ENCODE peak calls at places on chromosome 5, in eight cellular contexts. One of them, this sample, is unnamed.

GRCh38 chr5:152237531-152237930 is 167.5 kb downstream of the NMUR2 start:
- DNase-seq in fibroblast of lung: no peak
- DNase-seq in hepatocyte: no peak
- DNase-seq in Panc1: no peak
- DNase-seq in lower leg skin: no peak
- DNase-seq in colonic mucosa: no peak
- DNase-seq in astrocyte of the spinal cord: no peak
- DNase-seq in endodermal cell: no peak
- DNase-seq in this sample: no peak

GRCh38 chr5:73625905-73626811 is at the start of gene ARHGEF28:
- DNase-seq in Panc1: no peak
- DNase-seq in hepatocyte: peak
- DNase-seq in fibroblast of lung: peak
- DNase-seq in astrocyte of the spinal cord: peak
- DNase-seq in lower leg skin: no peak
- DNase-seq in colonic mucosa: peak
- DNase-seq in endodermal cell: peak
- DNase-seq in this sample: no peak

GRCh38 chr5:173547579-173547978 is 68.9 kb downstream of the BOD1 start:
- DNase-seq in colonic mucosa: no peak
- DNase-seq in endodermal cell: no peak
- DNase-seq in hepatocyte: no peak
- DNase-seq in lower leg skin: no peak
- DNase-seq in Panc1: no peak
- DNase-seq in astrocyte of the spinal cord: peak
- DNase-seq in fibroblast of lung: peak
- DNase-seq in this sample: peak

GRCh38 chr5:68405026-68405684 is 189.6 kb downstream of the PIK3R1 start:
- DNase-seq in lower leg skin: no peak
- DNase-seq in fibroblast of lung: peak
- DNase-seq in Panc1: no peak
- DNase-seq in astrocyte of the spinal cord: no peak
- DNase-seq in colonic mucosa: peak
- DNase-seq in endodermal cell: no peak
- DNase-seq in hepatocyte: peak
- DNase-seq in this sample: peak

GRCh38 chr5:39599721-39600431 is 175.1 kb upstream of the DAB2 start:
- DNase-seq in lower leg skin: no peak
- DNase-seq in endodermal cell: no peak
- DNase-seq in astrocyte of the spinal cord: peak
- DNase-seq in colonic mucosa: no peak
- DNase-seq in Panc1: no peak
- DNase-seq in fibroblast of lung: peak
- DNase-seq in hepatocyte: peak
- DNase-seq in this sample: no peak

GRCh38 chr5:118552731-118553360 is 435.5 kb downstream of the DTWD2 start:
- DNase-seq in astrocyte of the spinal cord: no peak
- DNase-seq in hepatocyte: no peak
- DNase-seq in fibroblast of lung: no peak
- DNase-seq in lower leg skin: no peak
- DNase-seq in colonic mucosa: no peak
- DNase-seq in Panc1: no peak
- DNase-seq in endodermal cell: no peak
- DNase-seq in this sample: no peak

GRCh38 chr5:127055880-127056653 is 17.2 kb downstream of the C5orf63 start:
- DNase-seq in lower leg skin: no peak
- DNase-seq in Panc1: no peak
- DNase-seq in endodermal cell: no peak
- DNase-seq in colonic mucosa: no peak
- DNase-seq in fibroblast of lung: no peak
- DNase-seq in astrocyte of the spinal cord: no peak
- DNase-seq in hepatocyte: no peak
- DNase-seq in this sample: no peak

GRCh38 chr5:100826133-100826532 is 76.9 kb downstream of the ST8SIA4 start:
- DNase-seq in colonic mucosa: no peak
- DNase-seq in astrocyte of the spinal cord: no peak
- DNase-seq in fibroblast of lung: no peak
- DNase-seq in hepatocyte: no peak
- DNase-seq in endodermal cell: no peak
- DNase-seq in Panc1: no peak
- DNase-seq in lower leg skin: no peak
- DNase-seq in this sample: no peak

GRCh38 chr5:172881691-172882370 is 47.8 kb downstream of the ERGIC1 start:
- DNase-seq in endodermal cell: no peak
- DNase-seq in fibroblast of lung: peak
- DNase-seq in Panc1: no peak
- DNase-seq in lower leg skin: no peak
- DNase-seq in colonic mucosa: no peak
- DNase-seq in astrocyte of the spinal cord: peak
- DNase-seq in hepatocyte: no peak
- DNase-seq in this sample: no peak

GRCh38 chr5:115857621-115858349 is 16.1 kb downstream of the AP3S1 start:
- DNase-seq in hepatocyte: no peak
- DNase-seq in endodermal cell: no peak
- DNase-seq in lower leg skin: no peak
- DNase-seq in astrocyte of the spinal cord: peak
- DNase-seq in fibroblast of lung: peak
- DNase-seq in colonic mucosa: no peak
- DNase-seq in Panc1: no peak
- DNase-seq in this sample: no peak

GRCh38 chr5:126920291-126920690 is 110.1 kb downstream of the MARCHF3 start:
- DNase-seq in hepatocyte: no peak
- DNase-seq in Panc1: no peak
- DNase-seq in astrocyte of the spinal cord: peak
- DNase-seq in colonic mucosa: no peak
- DNase-seq in fibroblast of lung: peak
- DNase-seq in endodermal cell: no peak
- DNase-seq in lower leg skin: no peak
- DNase-seq in this sample: no peak

GRCh38 chr5:155316310-155316709 is 302.8 kb downstream of the KIF4B start:
- DNase-seq in fibroblast of lung: no peak
- DNase-seq in endodermal cell: no peak
- DNase-seq in hepatocyte: no peak
- DNase-seq in colonic mucosa: no peak
- DNase-seq in lower leg skin: no peak
- DNase-seq in Panc1: no peak
- DNase-seq in astrocyte of the spinal cord: no peak
- DNase-seq in this sample: no peak

GRCh38 chr5:6746244-6746643 is 33.0 kb downstream of the TENT4A start:
- DNase-seq in astrocyte of the spinal cord: no peak
- DNase-seq in Panc1: no peak
- DNase-seq in fibroblast of lung: no peak
- DNase-seq in hepatocyte: no peak
- DNase-seq in endodermal cell: no peak
- DNase-seq in colonic mucosa: no peak
- DNase-seq in lower leg skin: peak
- DNase-seq in this sample: no peak

GRCh38 chr5:68240196-68240595 is 24.6 kb downstream of the PIK3R1 start:
- DNase-seq in fibroblast of lung: no peak
- DNase-seq in astrocyte of the spinal cord: peak
- DNase-seq in hepatocyte: no peak
- DNase-seq in colonic mucosa: no peak
- DNase-seq in Panc1: no peak
- DNase-seq in endodermal cell: no peak
- DNase-seq in lower leg skin: no peak
- DNase-seq in this sample: no peak

GRCh38 chr5:41875121-41875520 is 4.9 kb upstream of the OXCT1 start:
- DNase-seq in Panc1: no peak
- DNase-seq in hepatocyte: no peak
- DNase-seq in fibroblast of lung: no peak
- DNase-seq in lower leg skin: no peak
- DNase-seq in astrocyte of the spinal cord: no peak
- DNase-seq in colonic mucosa: no peak
- DNase-seq in endodermal cell: no peak
- DNase-seq in this sample: no peak

GRCh38 chr5:19104963-19105362 is 883.0 kb downstream of the CDH18 start:
- DNase-seq in fibroblast of lung: no peak
- DNase-seq in hepatocyte: no peak
- DNase-seq in Panc1: no peak
- DNase-seq in colonic mucosa: no peak
- DNase-seq in astrocyte of the spinal cord: no peak
- DNase-seq in endodermal cell: no peak
- DNase-seq in lower leg skin: no peak
- DNase-seq in this sample: no peak

GRCh38 chr5:124072570-124072969 is 560.6 kb downstream of the CSNK1G3 start:
- DNase-seq in lower leg skin: no peak
- DNase-seq in endodermal cell: no peak
- DNase-seq in astrocyte of the spinal cord: no peak
- DNase-seq in hepatocyte: no peak
- DNase-seq in colonic mucosa: no peak
- DNase-seq in fibroblast of lung: no peak
- DNase-seq in Panc1: no peak
- DNase-seq in this sample: no peak

GRCh38 chr5:168314735-168315411 is 23.4 kb downstream of the WWC1 start:
- DNase-seq in fibroblast of lung: peak
- DNase-seq in Panc1: peak
- DNase-seq in hepatocyte: peak
- DNase-seq in lower leg skin: no peak
- DNase-seq in astrocyte of the spinal cord: peak
- DNase-seq in colonic mucosa: peak
- DNase-seq in endodermal cell: peak
- DNase-seq in this sample: peak

GRCh38 chr5:142960309-142960696 is 190.1 kb downstream of the ARHGAP26 start:
- DNase-seq in endodermal cell: no peak
- DNase-seq in lower leg skin: no peak
- DNase-seq in hepatocyte: no peak
- DNase-seq in Panc1: peak
- DNase-seq in fibroblast of lung: peak
- DNase-seq in astrocyte of the spinal cord: peak
- DNase-seq in colonic mucosa: no peak
- DNase-seq in this sample: no peak

GRCh38 chr5:28249771-28250415 is 1211.5 kb upstream of the CDH9 start:
- DNase-seq in hepatocyte: peak
- DNase-seq in colonic mucosa: no peak
- DNase-seq in fibroblast of lung: peak
- DNase-seq in lower leg skin: no peak
- DNase-seq in Panc1: no peak
- DNase-seq in astrocyte of the spinal cord: no peak
- DNase-seq in endodermal cell: no peak
- DNase-seq in this sample: peak

GRCh38 chr5:138132543-138132942 is 6.7 kb downstream of the NME5 start:
- DNase-seq in lower leg skin: no peak
- DNase-seq in colonic mucosa: no peak
- DNase-seq in fibroblast of lung: no peak
- DNase-seq in endodermal cell: no peak
- DNase-seq in Panc1: no peak
- DNase-seq in astrocyte of the spinal cord: no peak
- DNase-seq in hepatocyte: no peak
- DNase-seq in this sample: no peak
- H3K4me3 ChIP-seq in lower leg skin: no peak
- H3K4me3 ChIP-seq in colonic mucosa: no peak
- H3K4me3 ChIP-seq in fibroblast of lung: no peak
- H3K4me3 ChIP-seq in endodermal cell: no peak
- H3K4me3 ChIP-seq in Panc1: peak
- H3K4me3 ChIP-seq in astrocyte of the spinal cord: no peak
- H3K4me3 ChIP-seq in hepatocyte: no peak
- H3K4me3 ChIP-seq in this sample: no peak

DNA sequence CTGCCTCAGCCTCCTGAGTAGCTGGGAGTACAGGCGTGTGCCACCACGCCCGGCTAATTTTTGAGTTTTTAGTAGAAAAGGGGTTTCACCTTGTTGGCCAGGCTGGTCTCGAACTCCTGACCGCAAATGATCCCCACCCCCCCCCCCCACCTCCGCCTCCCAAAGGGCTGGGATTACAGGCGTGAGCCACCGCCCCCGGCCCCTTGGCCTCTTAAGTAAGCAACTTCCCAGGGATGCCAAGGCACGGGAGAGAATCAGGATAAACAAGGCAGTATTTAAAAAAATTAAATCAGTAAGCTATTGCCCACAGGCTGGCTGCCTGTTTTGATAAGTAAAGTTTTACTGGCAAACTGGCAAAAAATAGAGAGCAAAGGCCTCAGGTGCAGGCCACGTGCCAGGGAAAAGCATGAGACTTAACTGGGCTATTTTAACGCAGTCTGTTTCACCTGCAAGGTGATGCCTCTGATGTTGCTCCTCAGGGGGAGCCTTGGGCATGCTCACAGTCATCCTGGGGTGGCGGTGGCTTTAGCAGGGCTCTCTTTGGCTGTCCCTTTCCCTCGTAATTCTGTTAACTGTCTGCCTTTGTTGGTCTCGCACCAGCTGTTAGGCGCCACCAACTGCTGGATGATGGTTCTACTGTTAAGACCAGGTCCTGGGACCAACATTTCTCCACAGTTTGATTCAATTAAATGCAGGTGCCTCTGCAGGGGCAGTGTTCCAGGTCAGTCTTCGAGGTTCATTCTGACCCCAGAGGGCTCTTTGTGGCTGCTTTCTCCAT is 19.4 kb upstream of the RNF130 start:
- DNase-seq in astrocyte of the spinal cord: peak
- DNase-seq in fibroblast of lung: peak
- DNase-seq in Panc1: no peak
- DNase-seq in hepatocyte: peak
- DNase-seq in endodermal cell: peak
- DNase-seq in lower leg skin: peak
- DNase-seq in colonic mucosa: peak
- DNase-seq in this sample: peak
- TF ChIP-seq CTCF in astrocyte of the spinal cord: peak
- TF ChIP-seq CTCF in fibroblast of lung: peak
- TF ChIP-seq CTCF in Panc1: peak
- TF ChIP-seq CTCF in hepatocyte: peak
- TF ChIP-seq CTCF in endodermal cell: peak
- TF ChIP-seq CTCF in lower leg skin: no peak
- TF ChIP-seq CTCF in colonic mucosa: no peak
- TF ChIP-seq CTCF in this sample: peak

GRCh38 chr5:159102294-159102934 is 2.7 kb upstream of the EBF1 start:
- DNase-seq in fibroblast of lung: no peak
- DNase-seq in endodermal cell: no peak
- DNase-seq in lower leg skin: no peak
- DNase-seq in hepatocyte: no peak
- DNase-seq in colonic mucosa: no peak
- DNase-seq in Panc1: no peak
- DNase-seq in astrocyte of the spinal cord: no peak
- DNase-seq in this sample: no peak
- H3K4me3 ChIP-seq in fibroblast of lung: no peak
- H3K4me3 ChIP-seq in endodermal cell: no peak
- H3K4me3 ChIP-seq in lower leg skin: no peak
- H3K4me3 ChIP-seq in hepatocyte: no peak
- H3K4me3 ChIP-seq in colonic mucosa: no peak
- H3K4me3 ChIP-seq in Panc1: no peak
- H3K4me3 ChIP-seq in astrocyte of the spinal cord: no peak
- H3K4me3 ChIP-seq in this sample: no peak

DNA sequence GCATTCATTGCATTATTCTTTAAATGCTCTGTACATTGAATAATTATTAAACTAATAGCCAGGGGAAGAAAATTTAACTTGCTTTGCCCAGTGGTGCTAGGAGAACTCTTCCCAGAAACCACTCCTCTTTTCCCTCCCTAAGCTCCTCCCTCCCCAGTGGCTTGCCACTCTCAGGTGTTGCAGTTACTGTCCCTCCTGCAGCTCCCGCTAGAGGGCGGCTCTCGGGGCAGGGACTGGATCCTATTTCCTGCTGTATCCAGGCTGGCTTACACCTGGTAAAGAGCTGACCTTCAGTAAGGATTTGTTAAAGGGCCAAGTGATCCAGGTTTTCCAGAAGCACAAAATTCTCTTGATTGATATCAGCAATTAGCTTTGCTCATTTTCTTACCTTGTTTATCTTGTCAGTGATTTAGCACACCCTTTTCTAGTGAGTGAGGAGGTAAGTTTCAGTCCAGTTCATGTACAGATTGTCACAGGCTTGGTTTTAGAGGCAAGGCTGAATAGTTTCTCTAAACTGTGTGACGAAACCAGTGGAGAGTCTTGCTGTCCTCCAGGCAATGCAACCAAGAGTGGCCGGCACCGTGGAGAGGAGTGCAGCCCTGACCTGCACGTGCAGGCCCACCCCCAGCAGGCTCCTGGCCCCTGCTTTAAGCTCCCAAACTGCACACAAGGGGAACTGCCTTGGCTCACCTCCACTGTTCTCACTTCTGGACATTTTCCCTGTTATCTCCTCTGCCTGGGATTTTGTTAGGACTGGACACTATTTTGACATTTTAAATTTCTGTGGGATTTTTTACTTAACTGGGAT is 423.8 kb downstream of the SPOCK1 start:
- DNase-seq in Panc1: peak
- DNase-seq in endodermal cell: peak
- DNase-seq in fibroblast of lung: peak
- DNase-seq in astrocyte of the spinal cord: no peak
- DNase-seq in colonic mucosa: peak
- DNase-seq in lower leg skin: peak
- DNase-seq in hepatocyte: peak
- DNase-seq in this sample: no peak
- TF ChIP-seq CTCF in Panc1: peak
- TF ChIP-seq CTCF in endodermal cell: peak
- TF ChIP-seq CTCF in fibroblast of lung: peak
- TF ChIP-seq CTCF in astrocyte of the spinal cord: peak
- TF ChIP-seq CTCF in colonic mucosa: peak
- TF ChIP-seq CTCF in lower leg skin: no peak
- TF ChIP-seq CTCF in hepatocyte: peak
- TF ChIP-seq CTCF in this sample: peak

This sample was measured in epithelial cell of proximal tubule.